ENCODE peak calls at places on chromosome 21, in nine cellular contexts. R is CD8-positive, alpha-beta T cell; E is GM12878; X is PC-9; W is adipocyte; Q is effector memory CD4-positive, alpha-beta T cell; P is uterus; S is ascending aorta; T is IMR-90. H is an unnamed sample.

GRCh38 chr21:41170442-41170841 is 2.5 kb downstream of the BACE2 start:
- DNase-seq in P (peak; percentile 32), E (no peak), T (peak; percentile 34), R (no peak), X (no peak), S (no peak), W (peak; percentile 34), Q (no peak), H (peak; percentile 4)

GRCh38 chr21:31124005-31124404 is 85.7 kb upstream of the KRTAP19-8 start:
- DNase-seq in Q (no peak), P (no peak), X (no peak), S (no peak), R (no peak), W (no peak), T (no peak), E (no peak), H (no peak)

GRCh38 chr21:33266784-33267135 is 593 bp downstream of the IL10RB start:
- DNase-seq in R (no peak), W (peak; percentile 6), E (no peak), Q (no peak), S (no peak), T (no peak), P (no peak), X (no peak), H (no peak)

GRCh38 chr21:41648591-41649031 is 118.2 kb downstream of the RIPK4 start:
- DNase-seq in R (no peak), W (peak; percentile 67), T (peak; percentile 78), Q (no peak), S (no peak), X (no peak), E (no peak), P (no peak), H (peak; percentile 10)

GRCh38 chr21:31335957-31336738 is 7.9 kb downstream of the TIAM1 start:
- DNase-seq in P (no peak), T (peak; percentile 95), Q (no peak), X (peak; percentile 56), S (no peak), W (peak; percentile 74), E (no peak), R (no peak), H (no peak)

GRCh38 chr21:17257784-17258183 is 255.1 kb upstream of the CXADR start:
- DNase-seq in S (no peak), P (no peak), T (no peak), E (no peak), X (no peak), Q (no peak), R (no peak), W (no peak), H (peak; percentile 7)

GRCh38 chr21:43340491-43341348 is 86.2 kb downstream of the SIK1 start:
- DNase-seq in T (peak; percentile 95), E (no peak), W (peak; percentile 77), P (no peak), S (no peak), Q (no peak), X (peak; percentile 64), R (no peak), H (peak; percentile 31)

GRCh38 chr21:41926068-41926806 is 27.6 kb downstream of the C2CD2 start:
- DNase-seq in P (no peak), T (peak; percentile 66), S (no peak), W (peak; percentile 65), E (peak; percentile 68), R (no peak), X (no peak), Q (no peak), H (peak; percentile 44)

GRCh38 chr21:42424848-42425602 is 21.3 kb downstream of the UBASH3A start:
- DNase-seq in X (no peak), Q (peak; percentile 79), E (no peak), S (no peak), T (no peak), R (peak; percentile 66), P (no peak), W (no peak), H (peak; percentile 96)

GRCh38 chr21:15826147-15826780 is 96.5 kb downstream of the USP25 start:
- DNase-seq in W (peak; percentile 50), S (no peak), P (peak; percentile 19), E (peak; percentile 11), T (peak; percentile 54), Q (no peak), R (no peak), X (peak; percentile 34), H (peak; percentile 60)

GRCh38 chr21:24217141-24217540 is 1390.1 kb downstream of the MRPL39 start:
- DNase-seq in T (peak; percentile 4), W (no peak), E (no peak), Q (no peak), R (no peak), P (no peak), S (no peak), X (no peak), H (no peak)

GRCh38 chr21:41927727-41928409 is 25.9 kb downstream of the C2CD2 start:
- DNase-seq in P (no peak), R (no peak), S (no peak), X (no peak), E (no peak), T (no peak), W (no peak), Q (no peak), H (no peak)

GRCh38 chr21:42580076-42580792 is 66.6 kb downstream of the SLC37A1 start:
- DNase-seq in W (no peak), P (peak; percentile 4), Q (no peak), E (no peak), T (no peak), R (no peak), X (no peak), S (no peak), H (no peak)

DNA sequence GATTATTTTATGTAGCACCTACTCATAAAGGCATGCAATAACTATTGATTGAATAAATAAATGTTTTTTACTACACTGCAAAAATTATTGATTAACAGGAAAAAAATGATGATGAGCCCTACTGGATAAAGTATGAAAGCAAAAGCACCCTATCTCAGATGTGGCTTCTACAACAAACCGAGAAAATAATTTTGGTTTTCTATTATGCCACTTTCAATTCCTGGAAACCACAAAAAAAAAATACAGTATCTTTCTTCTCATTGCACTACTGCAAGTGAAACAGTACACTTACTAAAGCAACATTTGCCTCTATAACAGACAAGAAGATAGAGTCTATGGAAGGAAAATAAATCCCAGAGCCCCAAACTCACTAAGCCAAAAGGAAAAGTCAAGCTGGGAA is 1882.4 kb downstream of the NCAM2 start:
- DNase-seq in P (no peak), E (no peak), X (peak; percentile 38), W (no peak), T (no peak), S (no peak), R (no peak), Q (no peak), H (no peak)
- H3K4me1 ChIP-seq in P (no peaks in the 10 kb centered on the region), E (no peaks in the 10 kb centered on the region), X (peaks cover 12% of the 10 kb centered on the region), W (no peaks in the 10 kb centered on the region), T (no peaks in the 10 kb centered on the region), S (no peaks in the 10 kb centered on the region), R (no peaks in the 10 kb centered on the region), Q (no peaks in the 10 kb centered on the region), H (no peaks in the 10 kb centered on the region)

GRCh38 chr21:45830221-45830640 is 151.3 kb upstream of the COL6A1 start:
- DNase-seq in S (no peak), Q (no peak), P (no peak), E (no peak), T (no peak), W (no peak), X (no peak), R (no peak), H (no peak)

GRCh38 chr21:45826733-45827692 is 154.6 kb upstream of the COL6A1 start:
- DNase-seq in S (no peak), E (no peak), W (no peak), X (no peak), P (no peak), R (no peak), Q (no peak), T (no peak), H (no peak)

GRCh38 chr21:45829566-45830147 is 151.9 kb upstream of the COL6A1 start:
- DNase-seq in X (no peak), Q (no peak), E (no peak), W (no peak), S (no peak), P (no peak), R (no peak), T (no peak), H (no peak)

GRCh38 chr21:45828580-45829565 is 152.7 kb upstream of the COL6A1 start:
- DNase-seq in W (peak; percentile 11), E (no peak), P (no peak), R (no peak), X (no peak), S (no peak), T (no peak), Q (no peak), H (no peak)

DNA sequence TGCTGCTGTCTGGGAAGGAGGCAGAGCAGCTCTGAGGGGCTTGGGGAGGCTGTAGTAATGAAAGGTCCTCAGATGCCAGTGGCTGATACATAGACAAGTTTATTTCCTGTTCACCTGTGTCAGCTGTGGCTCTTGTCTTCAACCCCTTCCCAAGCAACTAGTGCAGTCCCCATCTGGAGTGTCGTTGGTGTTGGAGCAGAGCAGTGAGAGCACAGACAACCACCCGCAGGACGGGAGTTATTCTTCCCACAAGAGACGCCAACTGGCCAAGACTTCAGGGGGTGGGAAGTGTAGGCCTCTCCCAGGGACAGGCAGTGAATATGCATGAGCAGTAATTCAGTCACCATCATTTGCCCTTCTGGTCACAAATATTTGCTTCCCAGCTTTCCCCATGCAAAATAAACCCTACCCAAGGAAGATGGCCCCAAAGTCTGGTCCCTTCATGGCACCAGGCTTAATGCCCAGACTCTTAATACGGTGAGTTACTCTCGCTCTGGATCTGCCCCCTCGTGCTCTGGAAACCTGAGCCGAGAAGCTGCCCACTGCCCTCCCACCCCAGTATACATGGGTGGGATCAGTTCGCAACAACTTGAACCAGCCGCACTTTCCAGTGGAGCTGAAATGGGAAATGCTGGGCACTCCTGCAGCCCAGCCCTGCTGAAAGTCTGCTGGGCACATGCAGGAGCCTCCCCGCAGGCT is 153.5 kb upstream of the COL6A1 start:
- DNase-seq in E (no peak), X (no peak), T (no peak), S (no peak), P (no peak), Q (no peak), R (no peak), W (no peak), H (no peak)
- H3K4me1 ChIP-seq in E (peaks cover 5% of the 10 kb centered on the region), X (no peaks in the 10 kb centered on the region), T (peaks cover 2% of the 10 kb centered on the region), S (no peaks in the 10 kb centered on the region), P (no peaks in the 10 kb centered on the region), Q (no peaks in the 10 kb centered on the region), R (peaks cover 13% of the 10 kb centered on the region), W (peaks cover 16% of the 10 kb centered on the region), H (no peaks in the 10 kb centered on the region)

DNA sequence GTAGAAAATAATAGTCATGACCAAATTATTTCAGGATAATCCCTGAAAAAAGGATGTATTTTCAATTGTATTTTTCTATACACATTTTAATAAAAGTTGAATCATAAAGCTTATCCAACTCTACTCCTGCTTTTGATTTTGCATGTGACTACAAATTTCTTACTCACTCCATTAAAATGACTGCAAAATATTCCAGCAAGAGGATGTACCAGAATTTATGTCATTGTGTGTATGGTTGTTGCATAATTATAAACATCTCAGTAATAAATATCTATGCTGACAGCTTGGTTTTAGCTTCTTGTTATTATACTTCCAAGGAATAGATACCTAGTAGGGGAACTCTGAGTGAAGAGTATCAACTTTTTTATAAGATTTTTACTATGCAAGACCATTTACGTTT is 463.2 kb upstream of the RUNX1 start:
- DNase-seq in S (no peak), X (no peak), E (no peak), R (no peak), W (no peak), T (peak; percentile 31), P (no peak), Q (no peak), H (no peak)
- H3K4me1 ChIP-seq in S (no peaks in the 10 kb centered on the region), X (peaks cover 42% of the 10 kb centered on the region), E (no peaks in the 10 kb centered on the region), R (peaks cover 8% of the 10 kb centered on the region), W (peaks cover 33% of the 10 kb centered on the region), T (peaks cover 8% of the 10 kb centered on the region), P (no peaks in the 10 kb centered on the region), Q (no peaks in the 10 kb centered on the region), H (no peaks in the 10 kb centered on the region)

GRCh38 chr21:37413553-37414291 is 47.1 kb downstream of the DYRK1A start:
- DNase-seq in P (no peak), S (no peak), E (no peak), X (no peak), W (no peak), Q (no peak), R (no peak), T (no peak), H (no peak)
- H3K4me1 ChIP-seq in P (peaks cover 4% of the 10 kb centered on the region), S (peaks cover 29% of the 10 kb centered on the region), E (peaks cover 46% of the 10 kb centered on the region), X (no peaks in the 10 kb centered on the region), W (peaks cover 51% of the 10 kb centered on the region), Q (peaks cover 31% of the 10 kb centered on the region), R (peaks cover 74% of the 10 kb centered on the region), T (peaks cover 21% of the 10 kb centered on the region), H (peaks cover 8% of the 10 kb centered on the region)